ENCODE peak calls at places on chromosomes 4 and X, in seven cellular contexts. V is EH, X is SK-N-SH, Y is stomach, T is T-helper 2 cell, A is left lobe of liver, B is GM13977. O is an unnamed sample.

GRCh38 chr4:168309781-168310180 is 8.8 kb downstream of the DDX60 start:
- DNase-seq in V (peak), X (peak), Y (no peak), T (no peak), A (no peak), B (no peak), O (peak)

GRCh38 chr4:56637791-56638190 is 43.3 kb downstream of the HOPX start:
- DNase-seq in V (peak), X (no peak), Y (peak), T (no peak), A (no peak), B (no peak), O (no peak)

GRCh38 chr4:122787940-122788339 is 38.7 kb upstream of the FGF2 start:
- DNase-seq in V (peak), X (no peak), Y (no peak), T (no peak), A (peak), B (no peak), O (no peak)

GRCh38 chrX:397575-397974 is 10.9 kb upstream of the PPP2R3B start:
- DNase-seq in V (peak), X (no peak), Y (no peak), T (no peak), A (no peak), B (no peak), O (no peak)

GRCh38 chr4:152942346-152942745 is 6.2 kb downstream of the FHDC1 start:
- DNase-seq in V (no peak), X (no peak), Y (no peak), T (no peak), A (no peak), B (no peak), O (no peak)

GRCh38 chr4:8772499-8773123 is 99.0 kb downstream of the HMX1 start:
- DNase-seq in V (no peak), X (no peak), Y (no peak), T (no peak), A (no peak), B (no peak), O (no peak)

GRCh38 chrX:133053854-133054565 is 42.9 kb downstream of the USP26 start:
- DNase-seq in V (no peak), X (no peak), Y (no peak), T (no peak), A (no peak), B (no peak), O (no peak)

GRCh38 chr4:136461533-136461932 is 1070.8 kb downstream of the PCDH18 start:
- DNase-seq in V (no peak), X (no peak), Y (no peak), T (no peak), A (no peak), B (no peak), O (no peak)

GRCh38 chr4:183443609-183444148 is 757 bp upstream of the CDKN2AIP start:
- DNase-seq in V (no peak), X (no peak), Y (no peak), T (no peak), A (no peak), B (no peak), O (peak)

GRCh38 chrX:129553619-129554288 is 13.7 kb downstream of the OCRL start:
- DNase-seq in V (no peak), X (no peak), Y (no peak), T (no peak), A (no peak), B (peak), O (no peak)

GRCh38 chr4:148004228-148004813 is 272.4 kb downstream of the ARHGAP10 start:
- DNase-seq in V (no peak), X (no peak), Y (no peak), T (no peak), A (no peak), B (no peak), O (no peak)

GRCh38 chr4:31516520-31516919 is 796.4 kb downstream of the PCDH7 start:
- DNase-seq in V (no peak), X (no peak), Y (no peak), T (no peak), A (no peak), B (no peak), O (no peak)

GRCh38 chrX:24207826-24208225 is 58.3 kb downstream of the ZFX start:
- DNase-seq in V (peak), X (no peak), Y (no peak), T (no peak), A (no peak), B (no peak), O (no peak)

GRCh38 chr4:24657768-24658617 is 73.6 kb upstream of the DHX15 start:
- DNase-seq in V (peak), X (no peak), Y (peak), T (no peak), A (peak), B (peak), O (peak)

GRCh38 chr4:136495076-136495475 is 1037.2 kb downstream of the PCDH18 start:
- DNase-seq in V (no peak), X (no peak), Y (no peak), T (no peak), A (no peak), B (no peak), O (no peak)

GRCh38 chrX:116749943-116750342 is 287.2 kb upstream of the CT83 start:
- DNase-seq in V (peak), X (no peak), Y (no peak), T (no peak), A (no peak), B (no peak), O (peak)

GRCh38 chrX:118347131-118347530 is 1.2 kb downstream of the WDR44 start:
- DNase-seq in V (peak), X (peak), Y (no peak), T (no peak), A (no peak), B (no peak), O (no peak)

GRCh38 chr4:42397256-42397634 is at the start of gene SHISA3:
- DNase-seq in V (no peak), X (peak), Y (no peak), T (no peak), A (no peak), B (peak), O (no peak)

GRCh38 chr4:26238782-26239647 is 81.8 kb upstream of the RBPJ start:
- DNase-seq in V (peak), X (no peak), Y (no peak), T (no peak), A (no peak), B (no peak), O (peak)

GRCh38 chr4:113539408-113539807 is 222.1 kb downstream of the CAMK2D start:
- DNase-seq in V (peak), X (no peak), Y (no peak), T (no peak), A (no peak), B (peak), O (no peak)

GRCh38 chr4:15755321-15755750 is 22.8 kb upstream of the CD38 start:
- DNase-seq in V (peak), X (no peak), Y (no peak), T (no peak), A (no peak), B (no peak), O (no peak)

O was measured in NCI-H345.